ENCODE peak calls at places on chromosomes 2 and 18, in six cellular contexts. Y is HFF-Myc, T is Calu3, B is GM13977, R is AG04450, V is suprapubic skin. I is an unnamed sample.

GRCh38 chr2:182360012-182360662 is 66.7 kb downstream of the PDE1A start:
- DNase-seq in Y (no peak), T (peak; percentile 53), B (no peak), R (peak; percentile 34), V (no peak), I (no peak)

GRCh38 chr2:237154050-237154638 is 68.5 kb downstream of the COPS8 start:
- DNase-seq in Y (no peak), T (peak; percentile 73), B (peak; percentile 75), R (peak; percentile 53), V (no peak), I (no peak)

GRCh38 chr2:41027095-41027494 is 575.2 kb upstream of the SLC8A1 start:
- DNase-seq in Y (no peak), T (no peak), B (no peak), R (no peak), V (no peak), I (no peak)

GRCh38 chr2:127526940-127527804 is 883 bp upstream of the IWS1 start:
- DNase-seq in Y (no peak), T (peak; percentile 19), B (no peak), R (no peak), V (no peak), I (no peak)

GRCh38 chr2:73112913-73113633 is at the start of gene RAB11FIP5:
- DNase-seq in Y (no peak), T (peak; percentile 88), B (peak; percentile 84), R (peak; percentile 55), V (peak; percentile 85), I (no peak)

GRCh38 chr2:47309952-47310800 is 92.8 kb upstream of the MSH2 start:
- DNase-seq in Y (no peak), T (peak; percentile 69), B (peak; percentile 84), R (no peak), V (no peak), I (no peak)

GRCh38 chr18:39360072-39360471 is 1794.5 kb upstream of the CELF4 start:
- DNase-seq in Y (no peak), T (no peak), B (no peak), R (no peak), V (no peak), I (no peak)

GRCh38 chr2:157257312-157258252 is at the start of gene GALNT5:
- DNase-seq in Y (peak; percentile 40), T (peak; percentile 25), B (no peak), R (no peak), V (no peak), I (no peak)

GRCh38 chr18:67600781-67601180 is 84.3 kb upstream of the DSEL start:
- DNase-seq in Y (no peak), T (no peak), B (no peak), R (no peak), V (no peak), I (no peak)

GRCh38 chr18:40738321-40738880 is 1216.6 kb upstream of the PIK3C3 start:
- DNase-seq in Y (no peak), T (no peak), B (peak; percentile 25), R (no peak), V (no peak), I (no peak)

GRCh38 chr2:64448069-64448468 is 5.9 kb upstream of the LGALSL start:
- DNase-seq in Y (no peak), T (no peak), B (no peak), R (no peak), V (no peak), I (no peak)

GRCh38 chr18:46950064-46950656 is 32.8 kb downstream of the KATNAL2 start:
- DNase-seq in Y (no peak), T (no peak), B (peak; percentile 60), R (no peak), V (no peak), I (no peak)

GRCh38 chr2:234494361-234495075 is 2.4 kb downstream of the ARL4C start:
- DNase-seq in Y (no peak), T (no peak), B (no peak), R (no peak), V (no peak), I (no peak)

GRCh38 chr18:69945220-69946114 is 2.2 kb downstream of the CD226 start:
- DNase-seq in Y (no peak), T (no peak), B (no peak), R (no peak), V (no peak), I (no peak)

GRCh38 chr2:64952896-64953482 is 36.2 kb upstream of the SLC1A4 start:
- DNase-seq in Y (peak; percentile 59), T (no peak), B (no peak), R (peak; percentile 74), V (no peak), I (peak; percentile 48)

GRCh38 chr2:118048396-118048795 is 34.5 kb upstream of the CCDC93 start:
- DNase-seq in Y (no peak), T (no peak), B (no peak), R (no peak), V (no peak), I (no peak)

GRCh38 chr2:54898451-54899226 is 151.6 kb downstream of the RTN4 start:
- DNase-seq in Y (no peak), T (no peak), B (no peak), R (no peak), V (no peak), I (no peak)

GRCh38 chr2:223896751-223897320 is 48.3 kb downstream of the WDFY1 start:
- DNase-seq in Y (no peak), T (no peak), B (peak; percentile 51), R (no peak), V (no peak), I (peak; percentile 23)

GRCh38 chr2:234834228-234834923 is 117.4 kb upstream of the SH3BP4 start:
- DNase-seq in Y (no peak), T (no peak), B (no peak), R (no peak), V (no peak), I (no peak)

GRCh38 chr2:226515344-226516055 is 284.1 kb downstream of the IRS1 start:
- DNase-seq in Y (no peak), T (no peak), B (no peak), R (peak; percentile 55), V (no peak), I (no peak)

GRCh38 chr2:139122711-139123158 is 342.5 kb upstream of the NXPH2 start:
- DNase-seq in Y (no peak), T (peak; percentile 32), B (no peak), R (no peak), V (no peak), I (peak; percentile 86)

GRCh38 chr18:36485772-36486171 is 188.3 kb downstream of the FHOD3 start:
- DNase-seq in Y (no peak), T (no peak), B (no peak), R (no peak), V (no peak), I (no peak)

GRCh38 chr2:125167152-125167551 is 1142.1 kb downstream of the CNTNAP5 start:
- DNase-seq in Y (no peak), T (no peak), B (no peak), R (no peak), V (no peak), I (no peak)

GRCh38 chr2:112144966-112145365 is 6.8 kb downstream of the FBLN7 start:
- DNase-seq in Y (no peak), T (no peak), B (no peak), R (no peak), V (no peak), I (no peak)

GRCh38 chr2:107466984-107467383 is 359.7 kb upstream of the RGPD4 start:
- DNase-seq in Y (no peak), T (no peak), B (no peak), R (no peak), V (no peak), I (no peak)

GRCh38 chr2:140508756-140509155 is 1622.1 kb downstream of the LRP1B start:
- DNase-seq in Y (no peak), T (no peak), B (no peak), R (no peak), V (no peak), I (no peak)

GRCh38 chr2:172822585-172822984 is 86.9 kb downstream of the RAPGEF4 start:
- DNase-seq in Y (no peak), T (no peak), B (no peak), R (no peak), V (no peak), I (no peak)

GRCh38 chr2:39481611-39482010 is 44.5 kb upstream of the MAP4K3 start:
- DNase-seq in Y (no peak), T (no peak), B (no peak), R (no peak), V (no peak), I (peak; percentile 42)

GRCh38 chr2:108129636-108130035 is 110.1 kb upstream of the SULT1C3 start:
- DNase-seq in Y (no peak), T (no peak), B (no peak), R (no peak), V (no peak), I (no peak)

GRCh38 chr2:99674031-99674430 is 184.2 kb upstream of the REV1 start:
- DNase-seq in Y (no peak), T (no peak), B (no peak), R (no peak), V (no peak), I (no peak)

GRCh38 chr2:9708683-9709538 is 78.1 kb upstream of the YWHAQ start:
- DNase-seq in Y (no peak), T (no peak), B (peak; percentile 63), R (no peak), V (no peak), I (no peak)

GRCh38 chr2:11738589-11739436 is 7.6 kb upstream of the LPIN1 start:
- DNase-seq in Y (no peak), T (peak; percentile 78), B (no peak), R (peak; percentile 53), V (no peak), I (no peak)
- TF ChIP-seq CTCF in Y (peak; percentile 74), T (peak; percentile 60), B (peak; percentile 65), R (peak; percentile 66), V (peak; percentile 14), I (peak; percentile 65)

DNA sequence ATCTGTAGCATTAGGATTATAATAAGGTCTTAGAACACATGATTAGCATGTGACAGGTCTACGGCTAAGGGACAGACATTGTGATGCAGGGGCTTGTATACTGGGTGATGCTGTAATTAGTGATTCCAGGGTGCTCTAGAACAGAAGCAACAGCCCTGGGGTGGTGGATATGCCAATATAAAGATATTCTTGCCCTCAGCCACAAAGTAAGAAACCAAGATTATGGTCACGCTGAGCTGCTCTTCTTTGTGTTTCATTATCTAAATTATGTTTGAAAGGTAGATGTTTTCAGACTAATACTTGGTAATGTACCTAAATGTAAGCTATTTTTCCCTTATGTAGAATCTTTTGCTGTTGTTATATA is 45.3 kb downstream of the FN1 start:
- DNase-seq in Y (no peak), T (no peak), B (no peak), R (no peak), V (no peak), I (no peak)
- TF ChIP-seq CTCF in Y (no peak), T (no peak), B (no peak), R (no peak), V (no peak), I (no peak)

GRCh38 chr2:83196225-83196624 is 1262.9 kb downstream of the SUCLG1 start:
- DNase-seq in Y (peak; percentile 4), T (no peak), B (no peak), R (peak; percentile 2), V (no peak), I (peak; percentile 12)

GRCh38 chr2:83186050-83186790 is 1272.9 kb downstream of the SUCLG1 start:
- DNase-seq in Y (no peak), T (no peak), B (no peak), R (no peak), V (no peak), I (no peak)

GRCh38 chr2:83191316-83191715 is 1267.8 kb downstream of the SUCLG1 start:
- DNase-seq in Y (no peak), T (no peak), B (no peak), R (no peak), V (no peak), I (no peak)
- TF ChIP-seq CTCF in Y (no peak), T (no peak), B (no peak), R (no peak), V (no peak), I (no peak)

GRCh38 chr2:83516503-83516902 is 942.6 kb downstream of the SUCLG1 start:
- DNase-seq in Y (no peak), T (no peak), B (no peak), R (no peak), V (no peak), I (no peak)
- TF ChIP-seq CTCF in Y (no peak), T (no peak), B (no peak), R (no peak), V (no peak), I (peak; percentile 5)